ENCODE peak calls at places on chromosome X, in four cellular contexts. D is stomach, Y is type B pancreatic cell, Z is epithelial cell of esophagus. W is an unnamed sample.

GRCh38 chrX:108225456-108225730 is 133.8 kb downstream of the ATG4A start:
- DNase-seq in D (no peak), Y (no peak), Z (peak), W (no peak)

GRCh38 chrX:31656013-31656412 is 584.2 kb upstream of the FTHL17 start:
- DNase-seq in D (no peak), Y (no peak), Z (peak), W (no peak)

GRCh38 chrX:1649623-1650022 is 34.8 kb downstream of the ASMT start:
- DNase-seq in D (no peak), Y (no peak), Z (no peak), W (no peak)

GRCh38 chrX:45783002-45783401 is 582.3 kb upstream of the DIPK2B start:
- DNase-seq in D (no peak), Y (no peak), Z (no peak), W (no peak)

GRCh38 chrX:19695884-19696283 is 180.6 kb upstream of the MAP3K15 start:
- DNase-seq in D (no peak), Y (no peak), Z (peak), W (no peak)

GRCh38 chrX:125826080-125826479 is 340.0 kb downstream of the DCAF12L2 start:
- DNase-seq in D (no peak), Y (no peak), Z (no peak), W (no peak)

GRCh38 chrX:127207326-127207725 is 387.8 kb downstream of the PRR32 start:
- DNase-seq in D (no peak), Y (no peak), Z (no peak), W (no peak)

GRCh38 chrX:155148724-155149537 is 67.3 kb upstream of the VBP1 start:
- DNase-seq in D (no peak), Y (no peak), Z (peak), W (no peak)

GRCh38 chrX:7214251-7214650 is 66.3 kb upstream of the PUDP start:
- DNase-seq in D (no peak), Y (no peak), Z (no peak), W (no peak)

GRCh38 chrX:153493085-153493484 is 1.7 kb upstream of the BGN start:
- DNase-seq in D (no peak), Y (no peak), Z (no peak), W (no peak)

GRCh38 chrX:16651422-16651821 is 1.5 kb downstream of the S100G start:
- DNase-seq in D (no peak), Y (no peak), Z (no peak), W (no peak)

GRCh38 chrX:46649421-46650260 is 76.1 kb downstream of the CHST7 start:
- DNase-seq in D (peak), Y (no peak), Z (no peak), W (no peak)

GRCh38 chrX:49287665-49288064 is 15.8 kb upstream of the GAGE10 start:
- DNase-seq in D (no peak), Y (no peak), Z (no peak), W (no peak)

GRCh38 chrX:147173586-147173985 is 359.0 kb upstream of the CXorf51A start:
- DNase-seq in D (no peak), Y (no peak), Z (no peak), W (no peak)

GRCh38 chrX:93242897-93243296 is 430.5 kb downstream of the NAP1L3 start:
- DNase-seq in D (no peak), Y (no peak), Z (no peak), W (no peak)

GRCh38 chrX:47420264-47420663 is 49.9 kb downstream of the ZNF157 start:
- DNase-seq in D (no peak), Y (no peak), Z (no peak), W (no peak)

GRCh38 chrX:81489987-81490386 is 288.1 kb downstream of the SH3BGRL start:
- DNase-seq in D (no peak), Y (no peak), Z (peak), W (no peak)
- TF ChIP-seq CTCF in D (no peak), Y (peak), Z (no peak), W (peak)

DNA sequence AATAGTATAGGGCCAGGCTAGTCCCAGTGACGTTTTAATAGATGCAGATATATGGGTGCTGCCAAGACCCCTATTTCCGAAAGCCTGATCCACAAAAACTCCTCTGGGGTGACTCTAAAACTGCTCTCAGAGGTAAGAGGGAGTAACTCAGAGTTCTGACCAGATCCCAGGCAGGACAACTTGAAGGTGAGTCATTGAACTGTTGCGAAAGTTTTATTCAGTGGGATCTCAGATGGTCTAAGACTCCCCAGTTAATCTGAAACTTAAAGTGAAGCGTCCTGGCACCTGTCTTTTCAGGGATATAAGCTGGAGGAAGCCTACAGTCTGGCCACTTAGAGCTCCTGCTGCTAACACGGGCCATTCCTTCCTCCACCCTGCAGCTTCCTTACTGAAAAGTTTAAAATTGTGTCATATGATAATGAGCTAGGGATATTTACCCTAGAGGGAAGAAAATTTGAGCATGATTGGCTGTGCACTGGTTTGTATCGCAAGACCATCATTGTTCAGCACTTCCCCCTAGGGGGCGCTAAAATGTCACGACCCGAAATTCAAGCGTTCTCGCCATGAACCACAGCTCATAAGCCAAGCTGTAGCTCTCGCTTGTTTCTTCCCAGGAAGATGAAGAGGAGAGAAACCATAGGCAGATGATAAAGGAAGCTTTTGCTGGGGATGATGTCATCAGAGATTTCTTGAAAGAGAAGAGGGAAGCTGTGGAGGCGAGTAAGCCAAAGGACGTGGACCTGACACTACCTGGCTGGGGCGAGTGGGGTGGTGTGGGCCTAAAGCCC is 19.5 kb downstream of the UTP14A start:
- DNase-seq in D (peak), Y (peak), Z (peak), W (peak)
- TF ChIP-seq CTCF in D (no peak), Y (peak), Z (peak), W (peak)

DNA sequence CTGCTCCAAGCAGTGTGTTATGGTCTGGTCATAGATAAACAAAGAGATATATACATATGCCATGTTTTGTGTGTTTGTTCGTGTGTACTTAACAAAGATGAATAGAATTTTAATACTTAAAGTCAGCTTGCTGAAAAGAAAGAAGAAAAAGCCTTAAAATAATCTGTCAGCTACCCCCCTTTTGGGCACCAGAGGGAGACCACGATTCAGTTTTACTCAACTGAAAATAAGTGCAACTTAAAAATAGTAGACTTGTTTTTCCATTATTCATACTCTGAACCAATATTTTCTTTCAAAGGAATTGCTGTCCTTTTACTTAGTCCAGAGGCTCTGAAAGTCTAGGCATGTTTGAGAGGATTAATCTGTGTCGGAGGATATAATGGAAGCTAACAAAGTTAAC is 181.7 kb upstream of the AGTR2 start:
- DNase-seq in D (no peak), Y (no peak), Z (no peak), W (no peak)
- TF ChIP-seq CTCF in D (no peak), Y (peak), Z (no peak), W (peak)

GRCh38 chrX:124211312-124211942 is 121.0 kb upstream of the TEX13D start:
- DNase-seq in D (no peak), Y (no peak), Z (peak), W (no peak)
- TF ChIP-seq CTCF in D (no peak), Y (peak), Z (peak), W (peak)